ENCODE peak calls at places on chromosomes 16 and 17, in ten cellular contexts. One of them, this sample, is unnamed.

GRCh38 chr17:50055055-50055425 is 870 bp upstream of the ITGA3 start:
- DNase-seq in BE2C: no peak
- DNase-seq in GM20000: no peak
- DNase-seq in hepatocyte: peak
- DNase-seq in cardiac fibroblast: no peak
- DNase-seq in HFF-Myc: no peak
- DNase-seq in cardiac muscle cell: no peak
- DNase-seq in spleen: no peak
- DNase-seq in tibial artery: no peak
- DNase-seq in WTC11: peak
- DNase-seq in this sample: no peak

GRCh38 chr17:16875662-16876061 is 96.3 kb downstream of the TNFRSF13B start:
- DNase-seq in BE2C: no peak
- DNase-seq in GM20000: no peak
- DNase-seq in hepatocyte: no peak
- DNase-seq in cardiac fibroblast: no peak
- DNase-seq in HFF-Myc: no peak
- DNase-seq in cardiac muscle cell: peak
- DNase-seq in spleen: no peak
- DNase-seq in tibial artery: no peak
- DNase-seq in WTC11: no peak
- DNase-seq in this sample: no peak

GRCh38 chr17:28895794-28896447 is 1.6 kb downstream of the FLOT2 start:
- DNase-seq in BE2C: no peak
- DNase-seq in GM20000: no peak
- DNase-seq in hepatocyte: no peak
- DNase-seq in cardiac fibroblast: no peak
- DNase-seq in HFF-Myc: no peak
- DNase-seq in cardiac muscle cell: no peak
- DNase-seq in spleen: peak
- DNase-seq in tibial artery: no peak
- DNase-seq in WTC11: no peak
- DNase-seq in this sample: no peak

GRCh38 chr17:61335845-61336655 is 63.6 kb upstream of the TBX2 start:
- DNase-seq in BE2C: no peak
- DNase-seq in GM20000: no peak
- DNase-seq in hepatocyte: peak
- DNase-seq in cardiac fibroblast: peak
- DNase-seq in HFF-Myc: no peak
- DNase-seq in cardiac muscle cell: no peak
- DNase-seq in spleen: no peak
- DNase-seq in tibial artery: no peak
- DNase-seq in WTC11: no peak
- DNase-seq in this sample: no peak

GRCh38 chr17:46264456-46265198 is 30.3 kb upstream of the LRRC37A start:
- DNase-seq in BE2C: no peak
- DNase-seq in GM20000: peak
- DNase-seq in hepatocyte: peak
- DNase-seq in cardiac fibroblast: peak
- DNase-seq in HFF-Myc: peak
- DNase-seq in cardiac muscle cell: peak
- DNase-seq in spleen: no peak
- DNase-seq in tibial artery: no peak
- DNase-seq in WTC11: no peak
- DNase-seq in this sample: peak

GRCh38 chr17:56676807-56677206 is 83.3 kb downstream of the NOG start:
- DNase-seq in BE2C: no peak
- DNase-seq in GM20000: no peak
- DNase-seq in hepatocyte: no peak
- DNase-seq in cardiac fibroblast: peak
- DNase-seq in HFF-Myc: no peak
- DNase-seq in cardiac muscle cell: no peak
- DNase-seq in spleen: no peak
- DNase-seq in tibial artery: no peak
- DNase-seq in WTC11: no peak
- DNase-seq in this sample: no peak

GRCh38 chr17:17523001-17523713 is 27.0 kb upstream of the RASD1 start:
- DNase-seq in BE2C: no peak
- DNase-seq in GM20000: no peak
- DNase-seq in hepatocyte: no peak
- DNase-seq in cardiac fibroblast: no peak
- DNase-seq in HFF-Myc: no peak
- DNase-seq in cardiac muscle cell: no peak
- DNase-seq in spleen: no peak
- DNase-seq in tibial artery: no peak
- DNase-seq in WTC11: peak
- DNase-seq in this sample: no peak

GRCh38 chr17:60093694-60094093 is 15.0 kb upstream of the HEATR6 start:
- DNase-seq in BE2C: no peak
- DNase-seq in GM20000: no peak
- DNase-seq in hepatocyte: no peak
- DNase-seq in cardiac fibroblast: no peak
- DNase-seq in HFF-Myc: no peak
- DNase-seq in cardiac muscle cell: no peak
- DNase-seq in spleen: no peak
- DNase-seq in tibial artery: no peak
- DNase-seq in WTC11: no peak
- DNase-seq in this sample: no peak

GRCh38 chr16:743794-744500 is 3.1 kb upstream of the CIAO3 start:
- DNase-seq in BE2C: peak
- DNase-seq in GM20000: no peak
- DNase-seq in hepatocyte: no peak
- DNase-seq in cardiac fibroblast: no peak
- DNase-seq in HFF-Myc: no peak
- DNase-seq in cardiac muscle cell: no peak
- DNase-seq in spleen: peak
- DNase-seq in tibial artery: no peak
- DNase-seq in WTC11: peak
- DNase-seq in this sample: no peak

GRCh38 chr16:749010-749409 is 8.2 kb upstream of the CIAO3 start:
- DNase-seq in BE2C: no peak
- DNase-seq in GM20000: no peak
- DNase-seq in hepatocyte: peak
- DNase-seq in cardiac fibroblast: peak
- DNase-seq in HFF-Myc: no peak
- DNase-seq in cardiac muscle cell: peak
- DNase-seq in spleen: no peak
- DNase-seq in tibial artery: no peak
- DNase-seq in WTC11: no peak
- DNase-seq in this sample: peak

GRCh38 chr16:746637-747036 is 5.8 kb upstream of the CIAO3 start:
- DNase-seq in BE2C: no peak
- DNase-seq in GM20000: no peak
- DNase-seq in hepatocyte: no peak
- DNase-seq in cardiac fibroblast: no peak
- DNase-seq in HFF-Myc: no peak
- DNase-seq in cardiac muscle cell: no peak
- DNase-seq in spleen: no peak
- DNase-seq in tibial artery: no peak
- DNase-seq in WTC11: no peak
- DNase-seq in this sample: no peak

GRCh38 chr16:747978-748746 is 7.4 kb upstream of the CIAO3 start:
- DNase-seq in BE2C: no peak
- DNase-seq in GM20000: no peak
- DNase-seq in hepatocyte: no peak
- DNase-seq in cardiac fibroblast: no peak
- DNase-seq in HFF-Myc: no peak
- DNase-seq in cardiac muscle cell: no peak
- DNase-seq in spleen: no peak
- DNase-seq in tibial artery: no peak
- DNase-seq in WTC11: no peak
- DNase-seq in this sample: no peak

DNA sequence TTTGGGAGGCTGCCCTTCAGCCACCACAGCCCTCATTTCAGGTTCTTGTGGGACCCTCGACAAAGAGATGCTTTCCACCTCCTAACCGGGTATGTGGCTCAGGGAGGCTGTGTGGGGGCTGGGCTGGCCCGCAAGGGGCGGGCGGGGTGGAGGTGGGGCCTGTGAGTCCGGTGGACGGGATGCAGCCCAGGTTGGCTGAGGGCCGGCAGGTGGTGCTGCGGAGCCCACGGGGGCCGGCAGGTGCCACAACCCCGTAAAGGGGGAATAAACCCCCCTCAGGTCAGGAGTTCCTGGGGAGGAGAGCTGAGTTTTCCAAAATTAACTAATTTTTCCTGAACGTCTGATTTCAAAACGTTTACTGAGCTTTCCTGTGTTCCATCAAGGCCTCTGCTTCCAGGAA is 4.9 kb upstream of the CIAO3 start:
- DNase-seq in BE2C: peak
- DNase-seq in GM20000: peak
- DNase-seq in hepatocyte: peak
- DNase-seq in cardiac fibroblast: no peak
- DNase-seq in HFF-Myc: no peak
- DNase-seq in cardiac muscle cell: no peak
- DNase-seq in spleen: peak
- DNase-seq in tibial artery: no peak
- DNase-seq in WTC11: peak
- DNase-seq in this sample: no peak
- TF ChIP-seq CTCF in BE2C: peak
- TF ChIP-seq CTCF in GM20000: peak
- TF ChIP-seq CTCF in hepatocyte: peak
- TF ChIP-seq CTCF in cardiac fibroblast: peak
- TF ChIP-seq CTCF in HFF-Myc: peak
- TF ChIP-seq CTCF in cardiac muscle cell: peak
- TF ChIP-seq CTCF in spleen: peak
- TF ChIP-seq CTCF in tibial artery: no peak
- TF ChIP-seq CTCF in WTC11: no peak
- TF ChIP-seq CTCF in this sample: peak

GRCh38 chr16:68284847-68285246 is 20.5 kb downstream of the SLC7A6 start:
- DNase-seq in BE2C: no peak
- DNase-seq in GM20000: peak
- DNase-seq in hepatocyte: no peak
- DNase-seq in cardiac fibroblast: no peak
- DNase-seq in HFF-Myc: no peak
- DNase-seq in cardiac muscle cell: no peak
- DNase-seq in spleen: peak
- DNase-seq in tibial artery: no peak
- DNase-seq in WTC11: no peak
- DNase-seq in this sample: no peak

GRCh38 chr16:68288252-68288650 is 22.5 kb downstream of the SLC7A6OS start:
- DNase-seq in BE2C: no peak
- DNase-seq in GM20000: no peak
- DNase-seq in hepatocyte: no peak
- DNase-seq in cardiac fibroblast: no peak
- DNase-seq in HFF-Myc: no peak
- DNase-seq in cardiac muscle cell: no peak
- DNase-seq in spleen: no peak
- DNase-seq in tibial artery: no peak
- DNase-seq in WTC11: no peak
- DNase-seq in this sample: no peak

GRCh38 chr16:68287276-68288251 is 23.2 kb downstream of the SLC7A6OS start:
- DNase-seq in BE2C: no peak
- DNase-seq in GM20000: no peak
- DNase-seq in hepatocyte: no peak
- DNase-seq in cardiac fibroblast: peak
- DNase-seq in HFF-Myc: peak
- DNase-seq in cardiac muscle cell: peak
- DNase-seq in spleen: peak
- DNase-seq in tibial artery: peak
- DNase-seq in WTC11: no peak
- DNase-seq in this sample: peak

GRCh38 chr16:68285683-68286082 is 21.4 kb downstream of the SLC7A6 start:
- DNase-seq in BE2C: no peak
- DNase-seq in GM20000: no peak
- DNase-seq in hepatocyte: no peak
- DNase-seq in cardiac fibroblast: no peak
- DNase-seq in HFF-Myc: no peak
- DNase-seq in cardiac muscle cell: no peak
- DNase-seq in spleen: no peak
- DNase-seq in tibial artery: no peak
- DNase-seq in WTC11: no peak
- DNase-seq in this sample: no peak

DNA sequence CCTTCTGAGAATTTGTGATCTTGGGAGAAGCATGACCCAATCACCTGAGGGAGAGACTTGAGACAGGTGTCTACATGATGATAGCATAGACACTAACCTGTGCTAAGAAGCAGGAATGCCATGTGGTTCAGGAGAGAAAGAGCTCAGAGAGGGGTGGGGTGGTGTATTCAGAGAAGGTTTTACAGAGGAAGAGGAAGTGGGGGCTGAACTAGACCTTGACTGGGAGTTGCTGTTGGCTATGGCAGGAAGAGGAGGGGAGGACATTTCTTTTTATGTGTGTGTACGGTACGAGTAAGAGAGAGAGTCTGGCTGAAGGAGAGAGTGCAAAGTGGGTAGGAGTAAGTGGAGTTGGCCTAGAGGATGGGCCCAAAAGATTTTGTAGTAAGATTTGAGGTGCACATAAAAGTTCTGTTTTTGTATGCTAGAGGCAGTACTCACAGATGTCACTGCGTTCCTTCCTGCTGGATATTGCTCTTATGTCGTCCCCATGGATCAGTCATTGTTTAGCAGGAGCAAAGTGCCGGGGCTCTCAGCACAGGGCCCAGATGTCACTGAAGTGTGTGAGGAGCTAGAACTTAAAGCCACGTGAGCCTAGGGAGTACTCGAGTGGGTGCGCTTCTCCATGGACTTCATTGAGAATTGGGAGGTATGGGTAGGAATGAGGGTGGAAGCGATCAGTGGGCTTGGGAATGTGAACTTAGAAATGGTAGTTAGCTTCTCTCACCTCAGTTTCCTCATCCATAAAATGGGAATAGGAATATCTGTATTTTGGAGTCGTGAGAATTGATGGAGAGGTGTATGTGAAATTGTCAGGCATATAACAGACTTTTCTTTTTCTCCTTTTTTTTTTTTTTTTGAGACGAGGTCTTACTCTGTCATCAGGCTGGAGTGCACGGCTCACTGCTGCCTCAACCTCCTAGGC is 22.1 kb downstream of the SLC7A6 start:
- DNase-seq in BE2C: no peak
- DNase-seq in GM20000: peak
- DNase-seq in hepatocyte: no peak
- DNase-seq in cardiac fibroblast: no peak
- DNase-seq in HFF-Myc: no peak
- DNase-seq in cardiac muscle cell: no peak
- DNase-seq in spleen: no peak
- DNase-seq in tibial artery: no peak
- DNase-seq in WTC11: no peak
- DNase-seq in this sample: no peak
- TF ChIP-seq CTCF in BE2C: no peak
- TF ChIP-seq CTCF in GM20000: no peak
- TF ChIP-seq CTCF in hepatocyte: no peak
- TF ChIP-seq CTCF in cardiac fibroblast: no peak
- TF ChIP-seq CTCF in HFF-Myc: no peak
- TF ChIP-seq CTCF in cardiac muscle cell: no peak
- TF ChIP-seq CTCF in spleen: no peak
- TF ChIP-seq CTCF in tibial artery: no peak
- TF ChIP-seq CTCF in WTC11: no peak
- TF ChIP-seq CTCF in this sample: no peak

GRCh38 chr17:68760141-68760475 is 158.9 kb upstream of the FAM20A start:
- DNase-seq in BE2C: no peak
- DNase-seq in GM20000: no peak
- DNase-seq in hepatocyte: no peak
- DNase-seq in cardiac fibroblast: no peak
- DNase-seq in HFF-Myc: no peak
- DNase-seq in cardiac muscle cell: no peak
- DNase-seq in spleen: no peak
- DNase-seq in tibial artery: no peak
- DNase-seq in WTC11: no peak
- DNase-seq in this sample: no peak
- TF ChIP-seq CTCF in BE2C: no peak
- TF ChIP-seq CTCF in GM20000: no peak
- TF ChIP-seq CTCF in hepatocyte: no peak
- TF ChIP-seq CTCF in cardiac fibroblast: no peak
- TF ChIP-seq CTCF in HFF-Myc: no peak
- TF ChIP-seq CTCF in cardiac muscle cell: no peak
- TF ChIP-seq CTCF in spleen: no peak
- TF ChIP-seq CTCF in tibial artery: no peak
- TF ChIP-seq CTCF in WTC11: no peak
- TF ChIP-seq CTCF in this sample: no peak

GRCh38 chr16:70508752-70509151 is 14.6 kb downstream of the COG4 start:
- DNase-seq in BE2C: no peak
- DNase-seq in GM20000: peak
- DNase-seq in hepatocyte: no peak
- DNase-seq in cardiac fibroblast: peak
- DNase-seq in HFF-Myc: no peak
- DNase-seq in cardiac muscle cell: peak
- DNase-seq in spleen: no peak
- DNase-seq in tibial artery: no peak
- DNase-seq in WTC11: no peak
- DNase-seq in this sample: no peak
- TF ChIP-seq CTCF in BE2C: no peak
- TF ChIP-seq CTCF in GM20000: no peak
- TF ChIP-seq CTCF in hepatocyte: peak
- TF ChIP-seq CTCF in cardiac fibroblast: no peak
- TF ChIP-seq CTCF in HFF-Myc: no peak
- TF ChIP-seq CTCF in cardiac muscle cell: peak
- TF ChIP-seq CTCF in spleen: peak
- TF ChIP-seq CTCF in tibial artery: no peak
- TF ChIP-seq CTCF in WTC11: no peak
- TF ChIP-seq CTCF in this sample: no peak

This sample was measured in AG09319.